ENCODE peak calls at places on chromosomes 1 and 21, in six cellular contexts. I, J, N, F, P and S are unnamed samples.

GRCh38 chr1:201530741-201531521 is 8.0 kb upstream of the NAV1 start:
- DNase-seq in I (peak; percentile 95), P (peak; percentile 88), F (peak; percentile 82), J (peak; percentile 79), N (peak; percentile 84), S (peak; percentile 43)

GRCh38 chr1:51976831-51977602 is 13.5 kb downstream of the RAB3B start:
- DNase-seq in N (no peak), J (no peak), I (no peak), F (no peak), P (no peak), S (no peak)

GRCh38 chr1:80427886-80428285 is 1372.8 kb upstream of the ADGRL2 start:
- DNase-seq in F (no peak), P (no peak), N (no peak), I (peak; percentile 16), J (no peak), S (no peak)

GRCh38 chr1:157992813-157993178 is 649 bp upstream of the KIRREL1 start:
- DNase-seq in J (no peak), I (no peak), F (no peak), P (no peak), N (no peak), S (no peak)

GRCh38 chr1:206419783-206420182 is 50.5 kb upstream of the IKBKE start:
- DNase-seq in P (no peak), N (no peak), F (peak; percentile 80), J (no peak), I (peak; percentile 59), S (no peak)

GRCh38 chr1:111535256-111536191 is 32.1 kb upstream of the ADORA3 start:
- DNase-seq in J (no peak), P (no peak), F (peak; percentile 45), I (no peak), N (no peak), S (no peak)

GRCh38 chr1:226424228-226425003 is 16.5 kb upstream of the PARP1 start:
- DNase-seq in P (no peak), N (no peak), F (peak; percentile 61), I (peak; percentile 39), J (no peak), S (no peak)

GRCh38 chr1:229058716-229059115 is 212.2 kb upstream of the RAB4A start:
- DNase-seq in N (no peak), J (no peak), I (peak; percentile 4), F (no peak), P (no peak), S (no peak)

GRCh38 chr21:37227071-37228002 is 39.8 kb downstream of the VPS26C start:
- DNase-seq in P (no peak), F (no peak), J (no peak), I (no peak), N (no peak), S (no peak)

GRCh38 chr1:154329551-154330131 is 4.3 kb downstream of the ATP8B2 start:
- DNase-seq in N (no peak), P (no peak), J (no peak), I (peak; percentile 24), F (no peak), S (no peak)

GRCh38 chr1:117339866-117340357 is 27.3 kb upstream of the MAN1A2 start:
- DNase-seq in P (no peak), F (peak; percentile 61), J (peak; percentile 57), N (no peak), I (peak; percentile 36), S (no peak)

GRCh38 chr21:26794597-26795397 is 50.4 kb downstream of the ADAMTS1 start:
- DNase-seq in N (no peak), I (no peak), J (no peak), F (no peak), P (no peak), S (no peak)

GRCh38 chr1:80892452-80892995 is 908.2 kb upstream of the ADGRL2 start:
- DNase-seq in J (no peak), N (no peak), F (no peak), P (no peak), I (peak; percentile 45), S (no peak)

GRCh38 chr1:244603498-244603897 is 49.4 kb upstream of the DESI2 start:
- DNase-seq in P (no peak), I (peak; percentile 80), J (no peak), N (no peak), F (peak; percentile 16), S (no peak)

GRCh38 chr1:56574794-56575193 is 4.6 kb downstream of the PLPP3 start:
- DNase-seq in J (no peak), F (no peak), P (no peak), I (no peak), N (no peak), S (no peak)

GRCh38 chr1:56577859-56578663 is 1.3 kb downstream of the PLPP3 start:
- DNase-seq in N (no peak), P (peak; percentile 51), I (peak; percentile 61), J (peak; percentile 74), F (peak; percentile 71), S (peak; percentile 21)

GRCh38 chr1:56576880-56577858 is 2.2 kb downstream of the PLPP3 start:
- DNase-seq in F (peak; percentile 38), P (peak; percentile 38), J (peak; percentile 29), N (peak; percentile 81), I (peak; percentile 53), S (peak; percentile 14)

GRCh38 chr1:56573311-56573710 is 6.1 kb downstream of the PLPP3 start:
- DNase-seq in P (no peak), J (peak; percentile 35), N (no peak), F (no peak), I (peak; percentile 47), S (no peak)

GRCh38 chr1:56575865-56576264 is 3.5 kb downstream of the PLPP3 start:
- DNase-seq in N (no peak), I (no peak), P (no peak), J (no peak), F (peak; percentile 21), S (no peak)
- H3K4me1 ChIP-seq in N (peaks cover 6% of the 10 kb centered on the region), I (peaks cover 59% of the 10 kb centered on the region), P (peaks cover 11% of the 10 kb centered on the region), J (no peaks in the 10 kb centered on the region), F (peaks cover 6% of the 10 kb centered on the region), S (peaks cover 27% of the 10 kb centered on the region)

GRCh38 chr1:62481681-62482080 is 44.8 kb downstream of the USP1 start:
- DNase-seq in J (no peak), F (no peak), N (no peak), P (no peak), I (peak; percentile 33), S (no peak)
- H3K9ac ChIP-seq in J (no peak overlapping the region), F (no peak overlapping the region), N (no peak overlapping the region), P (no peak overlapping the region), I (no peak overlapping the region), S (no peak overlapping the region)

GRCh38 chr1:54302549-54302948 is 102.6 kb downstream of the MRPL37 start:
- DNase-seq in I (no peak), N (no peak), F (no peak), J (no peak), P (no peak), S (no peak)

GRCh38 chr1:54299037-54299436 is 99.1 kb downstream of the MRPL37 start:
- DNase-seq in N (no peak), I (no peak), P (no peak), J (peak; percentile 92), F (no peak), S (no peak)

GRCh38 chr1:54298284-54299033 is 98.5 kb downstream of the MRPL37 start:
- DNase-seq in F (no peak), P (no peak), J (no peak), N (no peak), I (no peak), S (no peak)

GRCh38 chr1:54301494-54301893 is 101.5 kb downstream of the MRPL37 start:
- DNase-seq in N (no peak), F (no peak), P (no peak), I (no peak), J (no peak), S (no peak)

GRCh38 chr1:54300395-54300794 is 100.4 kb downstream of the MRPL37 start:
- DNase-seq in I (no peak), F (no peak), P (no peak), J (no peak), N (no peak), S (no peak)
- H3K4me1 ChIP-seq in I (no peaks in the 10 kb centered on the region), F (peaks cover 8% of the 10 kb centered on the region), P (peaks cover 14% of the 10 kb centered on the region), J (peaks cover 30% of the 10 kb centered on the region), N (peaks cover 42% of the 10 kb centered on the region), S (no peaks in the 10 kb centered on the region)

GRCh38 chr1:160340866-160341265 is 2.2 kb downstream of the COPA start:
- DNase-seq in P (no peak), F (no peak), J (no peak), N (no peak), I (peak; percentile 6), S (no peak)
- H3K9ac ChIP-seq in P (peak overlapping the region; percentile 37), F (no peak overlapping the region), J (no peak overlapping the region), N (no peak overlapping the region), I (peak overlapping the region; percentile 94), S (peak overlapping the region; percentile 13)

GRCh38 chr1:164611754-164612642 is 53.0 kb downstream of the PBX1 start:
- DNase-seq in J (peak; percentile 77), N (no peak), I (peak; percentile 84), P (peak; percentile 55), F (peak; percentile 95), S (no peak)

GRCh38 chr1:164608651-164609057 is 49.7 kb downstream of the PBX1 start:
- DNase-seq in N (no peak), I (peak; percentile 62), P (no peak), F (peak; percentile 68), J (no peak), S (no peak)

GRCh38 chr1:164607351-164607750 is 48.4 kb downstream of the PBX1 start:
- DNase-seq in N (no peak), P (no peak), F (no peak), I (no peak), J (no peak), S (no peak)

GRCh38 chr1:164610528-164611222 is 51.7 kb downstream of the PBX1 start:
- DNase-seq in J (no peak), P (no peak), I (no peak), N (no peak), F (no peak), S (no peak)

DNA sequence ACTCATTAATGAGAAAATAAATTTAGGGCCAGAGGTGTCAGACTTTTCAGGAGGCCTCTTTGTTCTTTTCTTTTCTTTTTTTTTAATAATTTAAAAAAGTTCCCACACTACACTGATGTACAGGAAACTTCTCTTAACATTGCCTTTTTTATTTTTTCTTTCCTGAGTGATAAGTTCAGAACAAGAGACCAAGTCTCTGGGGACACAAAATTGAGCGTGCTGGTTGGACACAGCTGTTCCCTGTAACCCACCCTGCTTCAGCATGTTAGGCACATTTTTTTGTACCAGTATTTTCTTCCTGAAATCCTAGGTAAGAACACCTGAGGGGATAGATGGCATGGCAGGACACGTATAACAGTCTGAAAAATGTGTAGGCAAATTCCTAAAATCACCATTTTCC is 50.1 kb downstream of the PBX1 start:
- DNase-seq in N (no peak), F (no peak), I (peak; percentile 42), J (no peak), P (no peak), S (no peak)
- H3K4me1 ChIP-seq in N (peaks cover 28% of the 10 kb centered on the region), F (peaks cover 10% of the 10 kb centered on the region), I (peaks cover 56% of the 10 kb centered on the region), J (no peaks in the 10 kb centered on the region), P (peaks cover 27% of the 10 kb centered on the region), S (no peaks in the 10 kb centered on the region)

GRCh38 chr1:114201486-114201885 is 47.8 kb upstream of the SYT6 start:
- DNase-seq in J (no peak), P (no peak), F (no peak), I (no peak), N (no peak), S (no peak)
- H3K9ac ChIP-seq in J (no peak overlapping the region), P (no peak overlapping the region), F (no peak overlapping the region), I (no peak overlapping the region), N (no peak overlapping the region), S (no peak overlapping the region)

GRCh38 chr1:1322952-1323351 is 1.5 kb downstream of the INTS11 start:
- DNase-seq in F (no peak), P (no peak), J (no peak), I (no peak), N (no peak), S (no peak)
- H3K4me1 ChIP-seq in F (peaks cover 26% of the 10 kb centered on the region), P (no peaks in the 10 kb centered on the region), J (peaks cover 13% of the 10 kb centered on the region), I (peaks cover 39% of the 10 kb centered on the region), N (peaks cover 11% of the 10 kb centered on the region), S (peaks cover 51% of the 10 kb centered on the region)